ENCODE peak calls at places on chromosomes 1 and 21, in four cellular contexts. One of them, this sample, is unnamed.

GRCh38 chr1:22831729-22832413 is 121.2 kb downstream of the EPHB2 start:
- DNase-seq in heart left ventricle: no peak
- DNase-seq in nephron progenitor cell: no peak
- DNase-seq in stimulated activated CD8-positive, alpha-beta memory T cell treated with anti-CD3 and anti-CD28 coated beads, Interleukin-4, amount 100 ng/mL, for 1 hour: no peak
- DNase-seq in this sample: no peak

GRCh38 chr1:234778215-234779159 is 168.5 kb upstream of the IRF2BP2 start:
- DNase-seq in nephron progenitor cell: no peak
- DNase-seq in heart left ventricle: peak
- DNase-seq in stimulated activated CD8-positive, alpha-beta memory T cell treated with anti-CD3 and anti-CD28 coated beads, Interleukin-4, amount 100 ng/mL, for 1 hour: no peak
- DNase-seq in this sample: no peak

GRCh38 chr1:187689137-187689536 is 860.4 kb downstream of the PLA2G4A start:
- DNase-seq in nephron progenitor cell: no peak
- DNase-seq in stimulated activated CD8-positive, alpha-beta memory T cell treated with anti-CD3 and anti-CD28 coated beads, Interleukin-4, amount 100 ng/mL, for 1 hour: no peak
- DNase-seq in heart left ventricle: no peak
- DNase-seq in this sample: no peak

GRCh38 chr21:23977971-23978370 is 1629.3 kb downstream of the MRPL39 start:
- DNase-seq in stimulated activated CD8-positive, alpha-beta memory T cell treated with anti-CD3 and anti-CD28 coated beads, Interleukin-4, amount 100 ng/mL, for 1 hour: no peak
- DNase-seq in heart left ventricle: no peak
- DNase-seq in nephron progenitor cell: no peak
- DNase-seq in this sample: no peak

GRCh38 chr21:45129231-45129923 is 55.0 kb downstream of the ADARB1 start:
- DNase-seq in heart left ventricle: peak
- DNase-seq in nephron progenitor cell: no peak
- DNase-seq in stimulated activated CD8-positive, alpha-beta memory T cell treated with anti-CD3 and anti-CD28 coated beads, Interleukin-4, amount 100 ng/mL, for 1 hour: no peak
- DNase-seq in this sample: no peak

GRCh38 chr1:97093742-97094141 is 372.2 kb downstream of the PTBP2 start:
- DNase-seq in stimulated activated CD8-positive, alpha-beta memory T cell treated with anti-CD3 and anti-CD28 coated beads, Interleukin-4, amount 100 ng/mL, for 1 hour: no peak
- DNase-seq in nephron progenitor cell: no peak
- DNase-seq in heart left ventricle: no peak
- DNase-seq in this sample: no peak

GRCh38 chr1:199774433-199775089 is 252.9 kb upstream of the NR5A2 start:
- DNase-seq in heart left ventricle: no peak
- DNase-seq in nephron progenitor cell: no peak
- DNase-seq in stimulated activated CD8-positive, alpha-beta memory T cell treated with anti-CD3 and anti-CD28 coated beads, Interleukin-4, amount 100 ng/mL, for 1 hour: no peak
- DNase-seq in this sample: no peak

GRCh38 chr1:113453771-113454083 is 63.4 kb downstream of the MAGI3 start:
- DNase-seq in nephron progenitor cell: no peak
- DNase-seq in heart left ventricle: no peak
- DNase-seq in stimulated activated CD8-positive, alpha-beta memory T cell treated with anti-CD3 and anti-CD28 coated beads, Interleukin-4, amount 100 ng/mL, for 1 hour: no peak
- DNase-seq in this sample: no peak

GRCh38 chr1:39159224-39160036 is 45.1 kb upstream of the MACF1 start:
- DNase-seq in nephron progenitor cell: no peak
- DNase-seq in heart left ventricle: no peak
- DNase-seq in stimulated activated CD8-positive, alpha-beta memory T cell treated with anti-CD3 and anti-CD28 coated beads, Interleukin-4, amount 100 ng/mL, for 1 hour: no peak
- DNase-seq in this sample: no peak

GRCh38 chr1:74180490-74180889 is 17.5 kb downstream of the LRRIQ3 start:
- DNase-seq in stimulated activated CD8-positive, alpha-beta memory T cell treated with anti-CD3 and anti-CD28 coated beads, Interleukin-4, amount 100 ng/mL, for 1 hour: no peak
- DNase-seq in heart left ventricle: no peak
- DNase-seq in nephron progenitor cell: no peak
- DNase-seq in this sample: no peak

GRCh38 chr1:147591993-147592392 is 50.7 kb downstream of the BCL9 start:
- DNase-seq in nephron progenitor cell: no peak
- DNase-seq in stimulated activated CD8-positive, alpha-beta memory T cell treated with anti-CD3 and anti-CD28 coated beads, Interleukin-4, amount 100 ng/mL, for 1 hour: no peak
- DNase-seq in heart left ventricle: no peak
- DNase-seq in this sample: no peak

GRCh38 chr1:119743308-119743707 is 25.4 kb downstream of the HMGCS2 start:
- DNase-seq in heart left ventricle: peak
- DNase-seq in nephron progenitor cell: no peak
- DNase-seq in stimulated activated CD8-positive, alpha-beta memory T cell treated with anti-CD3 and anti-CD28 coated beads, Interleukin-4, amount 100 ng/mL, for 1 hour: no peak
- DNase-seq in this sample: no peak

GRCh38 chr1:52659356-52659755 is 26.4 kb downstream of the SHISAL2A start:
- DNase-seq in stimulated activated CD8-positive, alpha-beta memory T cell treated with anti-CD3 and anti-CD28 coated beads, Interleukin-4, amount 100 ng/mL, for 1 hour: no peak
- DNase-seq in nephron progenitor cell: no peak
- DNase-seq in heart left ventricle: no peak
- DNase-seq in this sample: no peak

GRCh38 chr1:228142616-228143203 is 2.6 kb downstream of the GUK1 start:
- DNase-seq in stimulated activated CD8-positive, alpha-beta memory T cell treated with anti-CD3 and anti-CD28 coated beads, Interleukin-4, amount 100 ng/mL, for 1 hour: no peak
- DNase-seq in heart left ventricle: no peak
- DNase-seq in nephron progenitor cell: no peak
- DNase-seq in this sample: no peak

GRCh38 chr1:3312894-3313578 is 141.4 kb upstream of the ARHGEF16 start:
- DNase-seq in heart left ventricle: peak
- DNase-seq in stimulated activated CD8-positive, alpha-beta memory T cell treated with anti-CD3 and anti-CD28 coated beads, Interleukin-4, amount 100 ng/mL, for 1 hour: no peak
- DNase-seq in nephron progenitor cell: peak
- DNase-seq in this sample: peak

GRCh38 chr1:217453816-217454215 is 177.1 kb downstream of the GPATCH2 start:
- DNase-seq in heart left ventricle: peak
- DNase-seq in nephron progenitor cell: no peak
- DNase-seq in stimulated activated CD8-positive, alpha-beta memory T cell treated with anti-CD3 and anti-CD28 coated beads, Interleukin-4, amount 100 ng/mL, for 1 hour: no peak
- DNase-seq in this sample: no peak

GRCh38 chr1:244397086-244397485 is 54.6 kb downstream of the ADSS2 start:
- DNase-seq in nephron progenitor cell: no peak
- DNase-seq in stimulated activated CD8-positive, alpha-beta memory T cell treated with anti-CD3 and anti-CD28 coated beads, Interleukin-4, amount 100 ng/mL, for 1 hour: no peak
- DNase-seq in heart left ventricle: no peak
- DNase-seq in this sample: no peak

GRCh38 chr21:42019101-42019605 is 9.0 kb upstream of the ZBTB21 start:
- DNase-seq in nephron progenitor cell: no peak
- DNase-seq in stimulated activated CD8-positive, alpha-beta memory T cell treated with anti-CD3 and anti-CD28 coated beads, Interleukin-4, amount 100 ng/mL, for 1 hour: no peak
- DNase-seq in heart left ventricle: no peak
- DNase-seq in this sample: no peak

GRCh38 chr1:64734289-64734652 is 10.6 kb upstream of the RAVER2 start:
- DNase-seq in nephron progenitor cell: no peak
- DNase-seq in heart left ventricle: no peak
- DNase-seq in stimulated activated CD8-positive, alpha-beta memory T cell treated with anti-CD3 and anti-CD28 coated beads, Interleukin-4, amount 100 ng/mL, for 1 hour: no peak
- DNase-seq in this sample: no peak

GRCh38 chr1:8118031-8118451 is 91.9 kb upstream of the ERRFI1 start:
- DNase-seq in stimulated activated CD8-positive, alpha-beta memory T cell treated with anti-CD3 and anti-CD28 coated beads, Interleukin-4, amount 100 ng/mL, for 1 hour: no peak
- DNase-seq in heart left ventricle: no peak
- DNase-seq in nephron progenitor cell: no peak
- DNase-seq in this sample: no peak

GRCh38 chr1:201142854-201143725 is 11.2 kb downstream of the TMEM9 start:
- DNase-seq in stimulated activated CD8-positive, alpha-beta memory T cell treated with anti-CD3 and anti-CD28 coated beads, Interleukin-4, amount 100 ng/mL, for 1 hour: no peak
- DNase-seq in heart left ventricle: no peak
- DNase-seq in nephron progenitor cell: no peak
- DNase-seq in this sample: no peak

GRCh38 chr1:222754386-222755139 is 17.6 kb downstream of the FAM177B start:
- DNase-seq in stimulated activated CD8-positive, alpha-beta memory T cell treated with anti-CD3 and anti-CD28 coated beads, Interleukin-4, amount 100 ng/mL, for 1 hour: no peak
- DNase-seq in nephron progenitor cell: no peak
- DNase-seq in heart left ventricle: peak
- DNase-seq in this sample: peak

GRCh38 chr1:205583461-205584130 is 48.2 kb downstream of the ELK4 start:
- DNase-seq in stimulated activated CD8-positive, alpha-beta memory T cell treated with anti-CD3 and anti-CD28 coated beads, Interleukin-4, amount 100 ng/mL, for 1 hour: no peak
- DNase-seq in nephron progenitor cell: no peak
- DNase-seq in heart left ventricle: no peak
- DNase-seq in this sample: no peak

GRCh38 chr1:88296227-88297010 is 387.7 kb upstream of the PKN2 start:
- DNase-seq in heart left ventricle: no peak
- DNase-seq in stimulated activated CD8-positive, alpha-beta memory T cell treated with anti-CD3 and anti-CD28 coated beads, Interleukin-4, amount 100 ng/mL, for 1 hour: no peak
- DNase-seq in nephron progenitor cell: no peak
- DNase-seq in this sample: no peak

GRCh38 chr1:183533617-183534174 is 56.6 kb downstream of the NCF2 start:
- DNase-seq in heart left ventricle: no peak
- DNase-seq in nephron progenitor cell: no peak
- DNase-seq in stimulated activated CD8-positive, alpha-beta memory T cell treated with anti-CD3 and anti-CD28 coated beads, Interleukin-4, amount 100 ng/mL, for 1 hour: no peak
- DNase-seq in this sample: no peak

GRCh38 chr21:36976228-36976627 is 9.8 kb upstream of the HLCS start:
- DNase-seq in stimulated activated CD8-positive, alpha-beta memory T cell treated with anti-CD3 and anti-CD28 coated beads, Interleukin-4, amount 100 ng/mL, for 1 hour: no peak
- DNase-seq in nephron progenitor cell: no peak
- DNase-seq in heart left ventricle: no peak
- DNase-seq in this sample: no peak

GRCh38 chr1:218728994-218729393 is 383.9 kb downstream of the TGFB2 start:
- DNase-seq in heart left ventricle: no peak
- DNase-seq in nephron progenitor cell: no peak
- DNase-seq in stimulated activated CD8-positive, alpha-beta memory T cell treated with anti-CD3 and anti-CD28 coated beads, Interleukin-4, amount 100 ng/mL, for 1 hour: no peak
- DNase-seq in this sample: no peak

GRCh38 chr21:31559368-31560119 is 99.9 kb upstream of the SOD1 start:
- DNase-seq in stimulated activated CD8-positive, alpha-beta memory T cell treated with anti-CD3 and anti-CD28 coated beads, Interleukin-4, amount 100 ng/mL, for 1 hour: peak
- DNase-seq in nephron progenitor cell: peak
- DNase-seq in heart left ventricle: peak
- DNase-seq in this sample: peak

GRCh38 chr1:226625326-226625725 is 76.8 kb downstream of the STUM start:
- DNase-seq in nephron progenitor cell: no peak
- DNase-seq in heart left ventricle: no peak
- DNase-seq in stimulated activated CD8-positive, alpha-beta memory T cell treated with anti-CD3 and anti-CD28 coated beads, Interleukin-4, amount 100 ng/mL, for 1 hour: no peak
- DNase-seq in this sample: no peak

GRCh38 chr1:23216771-23217420 is 406 bp downstream of the HTR1D start:
- DNase-seq in nephron progenitor cell: peak
- DNase-seq in stimulated activated CD8-positive, alpha-beta memory T cell treated with anti-CD3 and anti-CD28 coated beads, Interleukin-4, amount 100 ng/mL, for 1 hour: no peak
- DNase-seq in heart left ventricle: no peak
- DNase-seq in this sample: no peak

GRCh38 chr1:1779691-1780597 is 1.7 kb upstream of the NADK start:
- DNase-seq in nephron progenitor cell: no peak
- DNase-seq in stimulated activated CD8-positive, alpha-beta memory T cell treated with anti-CD3 and anti-CD28 coated beads, Interleukin-4, amount 100 ng/mL, for 1 hour: peak
- DNase-seq in heart left ventricle: peak
- DNase-seq in this sample: no peak

GRCh38 chr21:28805885-28806284 is 186.8 kb downstream of the LTN1 start:
- DNase-seq in nephron progenitor cell: no peak
- DNase-seq in stimulated activated CD8-positive, alpha-beta memory T cell treated with anti-CD3 and anti-CD28 coated beads, Interleukin-4, amount 100 ng/mL, for 1 hour: no peak
- DNase-seq in heart left ventricle: no peak
- DNase-seq in this sample: peak

GRCh38 chr1:222283147-222283768 is 264.6 kb downstream of the HHIPL2 start:
- DNase-seq in heart left ventricle: no peak
- DNase-seq in stimulated activated CD8-positive, alpha-beta memory T cell treated with anti-CD3 and anti-CD28 coated beads, Interleukin-4, amount 100 ng/mL, for 1 hour: no peak
- DNase-seq in nephron progenitor cell: no peak
- DNase-seq in this sample: no peak

GRCh38 chr1:10662824-10663667 is 133.4 kb downstream of the CASZ1 start:
- DNase-seq in nephron progenitor cell: no peak
- DNase-seq in heart left ventricle: no peak
- DNase-seq in stimulated activated CD8-positive, alpha-beta memory T cell treated with anti-CD3 and anti-CD28 coated beads, Interleukin-4, amount 100 ng/mL, for 1 hour: no peak
- DNase-seq in this sample: no peak

GRCh38 chr21:35565204-35565611 is 495.1 kb downstream of the SETD4 start:
- DNase-seq in heart left ventricle: peak
- DNase-seq in stimulated activated CD8-positive, alpha-beta memory T cell treated with anti-CD3 and anti-CD28 coated beads, Interleukin-4, amount 100 ng/mL, for 1 hour: no peak
- DNase-seq in nephron progenitor cell: no peak
- DNase-seq in this sample: peak

GRCh38 chr1:174957829-174958228 is 41.9 kb upstream of the CACYBP start:
- DNase-seq in stimulated activated CD8-positive, alpha-beta memory T cell treated with anti-CD3 and anti-CD28 coated beads, Interleukin-4, amount 100 ng/mL, for 1 hour: no peak
- DNase-seq in heart left ventricle: no peak
- DNase-seq in nephron progenitor cell: no peak
- DNase-seq in this sample: no peak

GRCh38 chr1:22749919-22750670 is 39.5 kb downstream of the EPHB2 start:
- DNase-seq in heart left ventricle: no peak
- DNase-seq in nephron progenitor cell: no peak
- DNase-seq in stimulated activated CD8-positive, alpha-beta memory T cell treated with anti-CD3 and anti-CD28 coated beads, Interleukin-4, amount 100 ng/mL, for 1 hour: no peak
- DNase-seq in this sample: peak

GRCh38 chr1:21899972-21900371 is 37.1 kb downstream of the HSPG2 start:
- DNase-seq in stimulated activated CD8-positive, alpha-beta memory T cell treated with anti-CD3 and anti-CD28 coated beads, Interleukin-4, amount 100 ng/mL, for 1 hour: no peak
- DNase-seq in nephron progenitor cell: peak
- DNase-seq in heart left ventricle: peak
- DNase-seq in this sample: no peak